ENCODE peak calls at places on chromosomes 1 and 21, in ten cellular contexts. A, T, U, R, N, O, F, E, P and K are unnamed samples.

GRCh38 chr1:2988256-2988655 is 33.0 kb upstream of the ACTRT2 start:
- DNase-seq in A (no peak), T (no peak), U (no peak), R (no peak), N (no peak), O (no peak), F (no peak), E (no peak), P (peak; percentile 43), K (no peak)

GRCh38 chr1:239977414-239977813 is 114.3 kb upstream of the FMN2 start:
- DNase-seq in A (no peak), T (no peak), U (no peak), R (no peak), N (no peak), O (no peak), F (no peak), E (no peak), P (no peak), K (peak; percentile 37)

GRCh38 chr1:9442266-9442846 is 96.9 kb upstream of the SLC25A33 start:
- DNase-seq in A (no peak), T (no peak), U (no peak), R (no peak), N (no peak), O (no peak), F (no peak), E (no peak), P (no peak), K (no peak)

GRCh38 chr21:37564924-37565529 is 198.5 kb downstream of the DYRK1A start:
- DNase-seq in A (no peak), T (no peak), U (no peak), R (no peak), N (no peak), O (no peak), F (no peak), E (no peak), P (no peak), K (peak; percentile 60)

GRCh38 chr1:244954358-244954757 is 90.0 kb upstream of the HNRNPU start:
- DNase-seq in A (no peak), T (no peak), U (no peak), R (no peak), N (no peak), O (no peak), F (no peak), E (no peak), P (no peak), K (no peak)

GRCh38 chr1:26538480-26539412 is 9.2 kb downstream of the RPS6KA1 start:
- DNase-seq in A (peak; percentile 69), T (peak; percentile 78), U (peak; percentile 56), R (peak; percentile 80), N (peak; percentile 22), O (peak; percentile 58), F (no peak), E (peak; percentile 41), P (no peak), K (no peak)

GRCh38 chr1:93437976-93438605 is 9.8 kb upstream of the FNBP1L start:
- DNase-seq in A (peak; percentile 63), T (peak; percentile 64), U (no peak), R (peak; percentile 22), N (no peak), O (no peak), F (no peak), E (no peak), P (no peak), K (no peak)

GRCh38 chr1:145982010-145982723 is 14.2 kb downstream of the TXNIP start:
- DNase-seq in A (no peak), T (no peak), U (no peak), R (no peak), N (no peak), O (peak; percentile 25), F (no peak), E (no peak), P (peak; percentile 58), K (no peak)

GRCh38 chr1:87765686-87766085 is 437.0 kb downstream of the LMO4 start:
- DNase-seq in A (no peak), T (no peak), U (no peak), R (no peak), N (no peak), O (no peak), F (no peak), E (no peak), P (no peak), K (no peak)

GRCh38 chr1:247328311-247328710 is 3.4 kb downstream of the ZNF496 start:
- DNase-seq in A (no peak), T (no peak), U (no peak), R (no peak), N (no peak), O (no peak), F (no peak), E (no peak), P (no peak), K (no peak)

GRCh38 chr1:225253784-225254183 is 174.1 kb downstream of the LBR start:
- DNase-seq in A (no peak), T (no peak), U (no peak), R (no peak), N (no peak), O (no peak), F (no peak), E (no peak), P (no peak), K (no peak)

GRCh38 chr1:156471496-156472490 is 28.8 kb downstream of the MEF2D start:
- DNase-seq in A (no peak), T (no peak), U (no peak), R (no peak), N (peak; percentile 92), O (peak; percentile 98), F (peak; percentile 76), E (no peak), P (peak; percentile 76), K (no peak)
- TF ChIP-seq POLR2AphosphoS5 in A (no peak), T (no peak), U (no peak), R (no peak), N (peak; percentile 84), O (peak; percentile 45), F (peak; percentile 39), E (no peak), P (peak; percentile 14), K (no peak)

GRCh38 chr1:30419246-30419720 is 304.1 kb downstream of the MATN1 start:
- DNase-seq in A (no peak), T (no peak), U (no peak), R (no peak), N (peak; percentile 2), O (no peak), F (peak; percentile 14), E (no peak), P (peak; percentile 25), K (peak; percentile 79)

GRCh38 chr1:30417001-30417700 is 306.2 kb downstream of the MATN1 start:
- DNase-seq in A (no peak), T (no peak), U (no peak), R (no peak), N (no peak), O (peak; percentile 17), F (peak; percentile 10), E (no peak), P (peak; percentile 52), K (peak; percentile 77)

GRCh38 chr1:30418426-30419245 is 304.7 kb downstream of the MATN1 start:
- DNase-seq in A (no peak), T (no peak), U (no peak), R (no peak), N (peak; percentile 5), O (no peak), F (peak; percentile 40), E (no peak), P (no peak), K (peak; percentile 80)

GRCh38 chr1:30416221-30416820 is 307.1 kb downstream of the MATN1 start:
- DNase-seq in A (no peak), T (no peak), U (no peak), R (no peak), N (no peak), O (peak; percentile 16), F (peak; percentile 7), E (no peak), P (peak; percentile 22), K (peak; percentile 75)

DNA sequence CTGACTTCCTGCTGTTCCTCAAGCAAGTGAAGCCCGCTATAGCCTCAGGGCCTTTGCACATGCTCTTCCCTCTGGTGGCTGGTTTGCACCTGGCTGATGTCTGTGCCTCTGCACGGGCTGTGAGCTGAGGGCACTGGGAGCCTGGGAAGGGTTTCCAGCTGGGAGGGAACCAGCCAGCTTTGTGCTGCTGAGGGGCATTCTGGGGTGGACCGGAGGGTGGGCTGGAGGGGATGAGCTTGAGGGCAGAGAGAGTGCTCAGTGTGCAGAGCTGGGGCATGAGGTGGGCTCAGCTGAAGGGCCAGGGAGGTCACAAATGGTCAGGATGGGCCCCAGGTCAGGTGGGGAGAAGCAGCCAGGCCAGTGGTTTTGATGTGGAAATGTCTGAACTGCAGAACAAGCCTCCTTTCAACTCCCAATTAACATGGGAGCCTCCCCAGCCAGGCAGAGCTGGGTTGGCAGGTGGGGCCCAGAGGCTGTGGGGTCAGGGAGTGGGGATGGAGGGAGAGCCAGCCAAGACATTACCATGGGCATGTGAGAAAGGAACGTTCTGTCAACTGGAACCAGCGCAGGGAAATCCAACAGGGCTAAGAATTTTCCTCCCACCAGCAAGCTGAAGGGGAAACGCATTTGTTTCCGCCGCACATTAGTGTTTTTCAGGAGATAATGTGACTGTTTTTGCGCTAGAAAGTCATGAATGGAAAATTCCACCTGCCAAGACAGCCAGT is 305.5 kb downstream of the MATN1 start:
- DNase-seq in A (no peak), T (no peak), U (no peak), R (no peak), N (peak; percentile 2), O (no peak), F (peak; percentile 17), E (no peak), P (peak; percentile 27), K (peak; percentile 42)
- TF ChIP-seq POLR2AphosphoS5 in A (no peak), T (no peak), U (no peak), R (no peak), N (no peak), O (no peak), F (no peak), E (no peak), P (no peak), K (no peak)

GRCh38 chr21:41779659-41780058 is 12.8 kb upstream of the RIPK4 start:
- DNase-seq in A (no peak), T (no peak), U (no peak), R (no peak), N (no peak), O (peak; percentile 25), F (no peak), E (no peak), P (no peak), K (no peak)
- TF ChIP-seq POLR2AphosphoS5 in A (no peak), T (no peak), U (no peak), R (no peak), N (no peak), O (no peak), F (no peak), E (no peak), P (no peak), K (no peak)

DNA sequence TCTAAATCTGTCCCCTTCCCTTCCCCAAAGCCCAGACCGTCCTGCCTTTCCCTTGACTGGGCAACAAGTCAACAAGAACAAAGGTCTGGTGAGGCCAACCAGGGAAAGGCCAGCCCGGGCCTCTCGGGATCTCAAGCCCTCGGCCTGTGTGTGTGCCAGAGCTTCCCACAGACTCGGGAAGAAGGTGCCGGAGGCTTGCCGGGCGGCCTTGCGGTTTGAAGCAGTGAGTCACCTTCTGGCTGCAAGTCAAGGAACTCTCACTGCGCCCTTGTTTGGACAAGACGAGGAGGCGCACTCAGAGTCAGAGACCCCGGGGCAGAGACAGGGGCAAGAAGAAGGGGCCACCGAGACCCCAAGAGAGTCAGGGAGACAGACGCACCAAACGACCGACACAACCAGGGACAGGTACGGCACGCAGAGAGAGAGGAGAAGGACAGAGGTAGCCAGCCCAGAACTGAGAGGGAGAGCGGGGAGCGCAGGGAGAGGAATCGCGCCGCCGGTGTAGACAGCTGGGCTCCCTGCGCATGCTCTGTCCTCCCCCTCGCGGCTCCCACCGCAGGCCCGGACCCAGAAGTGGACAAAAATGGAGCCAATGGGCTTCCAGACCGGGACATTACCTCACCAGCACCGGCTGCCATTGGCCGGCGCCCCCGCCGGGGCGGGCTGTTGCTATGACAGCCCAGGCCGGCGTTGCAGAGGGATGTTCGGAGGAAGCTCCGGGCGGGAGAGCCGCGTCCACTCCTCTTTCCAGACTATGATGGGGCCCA is 66.6 kb upstream of the LAPTM5 start:
- DNase-seq in A (peak; percentile 99), T (peak; percentile 98), U (peak; percentile 98), R (peak; percentile 100), N (peak; percentile 95), O (peak; percentile 95), F (peak; percentile 99), E (peak; percentile 93), P (peak; percentile 99), K (peak; percentile 99)
- TF ChIP-seq POLR2AphosphoS5 in A (peak; percentile 58), T (peak; percentile 61), U (no peak), R (peak; percentile 66), N (peak; percentile 89), O (peak; percentile 55), F (peak; percentile 87), E (peak; percentile 46), P (peak; percentile 96), K (peak; percentile 92)